ENCODE peak calls at places on chromosomes 7 and 10, in seven cellular contexts. One of them, this sample, is unnamed.

GRCh38 chr10:58106211-58107035 is 161.3 kb downstream of the IPMK start:
- ATAC-seq in activated CD8-positive, alpha-beta T cell treated with anti-CD3 and anti-CD28 coated beads, Interleukin-2, amount 10 ng/mL, durations not matched to agents 7 days and 5 days: no peak
- ATAC-seq in CD8-positive, alpha-beta T cell: no peak
- ATAC-seq in RWPE2: no peak
- ATAC-seq in esophagus mucosa: no peak
- ATAC-seq in HepG2: no peak
- ATAC-seq in Right ventricle myocardium superior: no peak
- ATAC-seq in this sample: no peak

GRCh38 chr7:157816086-157816485 is 479.3 kb downstream of the DNAJB6 start:
- ATAC-seq in activated CD8-positive, alpha-beta T cell treated with anti-CD3 and anti-CD28 coated beads, Interleukin-2, amount 10 ng/mL, durations not matched to agents 7 days and 5 days: no peak
- ATAC-seq in CD8-positive, alpha-beta T cell: no peak
- ATAC-seq in Right ventricle myocardium superior: no peak
- ATAC-seq in esophagus mucosa: no peak
- ATAC-seq in RWPE2: no peak
- ATAC-seq in HepG2: peak; percentile 15
- ATAC-seq in this sample: no peak

GRCh38 chr7:148838905-148839304 is 45.2 kb downstream of the EZH2 start:
- ATAC-seq in RWPE2: no peak
- ATAC-seq in CD8-positive, alpha-beta T cell: peak; percentile 29
- ATAC-seq in Right ventricle myocardium superior: no peak
- ATAC-seq in esophagus mucosa: no peak
- ATAC-seq in activated CD8-positive, alpha-beta T cell treated with anti-CD3 and anti-CD28 coated beads, Interleukin-2, amount 10 ng/mL, durations not matched to agents 7 days and 5 days: peak; percentile 55
- ATAC-seq in HepG2: no peak
- ATAC-seq in this sample: no peak

GRCh38 chr7:80172387-80172786 is 37.8 kb downstream of the GNAI1 start:
- ATAC-seq in esophagus mucosa: no peak
- ATAC-seq in RWPE2: no peak
- ATAC-seq in CD8-positive, alpha-beta T cell: peak; percentile 44
- ATAC-seq in Right ventricle myocardium superior: no peak
- ATAC-seq in activated CD8-positive, alpha-beta T cell treated with anti-CD3 and anti-CD28 coated beads, Interleukin-2, amount 10 ng/mL, durations not matched to agents 7 days and 5 days: no peak
- ATAC-seq in HepG2: no peak
- ATAC-seq in this sample: no peak

GRCh38 chr10:3898821-3899220 is 113.8 kb upstream of the KLF6 start:
- ATAC-seq in esophagus mucosa: peak; percentile 94
- ATAC-seq in Right ventricle myocardium superior: no peak
- ATAC-seq in activated CD8-positive, alpha-beta T cell treated with anti-CD3 and anti-CD28 coated beads, Interleukin-2, amount 10 ng/mL, durations not matched to agents 7 days and 5 days: no peak
- ATAC-seq in CD8-positive, alpha-beta T cell: no peak
- ATAC-seq in RWPE2: peak; percentile 93
- ATAC-seq in HepG2: no peak
- ATAC-seq in this sample: no peak

GRCh38 chr7:16695621-16696237 is 49.7 kb downstream of the BZW2 start:
- ATAC-seq in RWPE2: peak; percentile 82
- ATAC-seq in Right ventricle myocardium superior: peak; percentile 79
- ATAC-seq in esophagus mucosa: peak; percentile 84
- ATAC-seq in HepG2: peak; percentile 90
- ATAC-seq in CD8-positive, alpha-beta T cell: no peak
- ATAC-seq in activated CD8-positive, alpha-beta T cell treated with anti-CD3 and anti-CD28 coated beads, Interleukin-2, amount 10 ng/mL, durations not matched to agents 7 days and 5 days: no peak
- ATAC-seq in this sample: no peak

GRCh38 chr7:150969483-150969874 is 8.6 kb downstream of the KCNH2 start:
- ATAC-seq in esophagus mucosa: no peak
- ATAC-seq in HepG2: no peak
- ATAC-seq in CD8-positive, alpha-beta T cell: no peak
- ATAC-seq in Right ventricle myocardium superior: no peak
- ATAC-seq in activated CD8-positive, alpha-beta T cell treated with anti-CD3 and anti-CD28 coated beads, Interleukin-2, amount 10 ng/mL, durations not matched to agents 7 days and 5 days: no peak
- ATAC-seq in RWPE2: no peak
- ATAC-seq in this sample: no peak

GRCh38 chr10:102463983-102464382 is 12.6 kb upstream of the C10orf95 start:
- ATAC-seq in RWPE2: no peak
- ATAC-seq in Right ventricle myocardium superior: no peak
- ATAC-seq in HepG2: no peak
- ATAC-seq in esophagus mucosa: no peak
- ATAC-seq in CD8-positive, alpha-beta T cell: no peak
- ATAC-seq in activated CD8-positive, alpha-beta T cell treated with anti-CD3 and anti-CD28 coated beads, Interleukin-2, amount 10 ng/mL, durations not matched to agents 7 days and 5 days: no peak
- ATAC-seq in this sample: no peak

GRCh38 chr7:36747969-36748574 is 23.8 kb upstream of the AOAH start:
- ATAC-seq in CD8-positive, alpha-beta T cell: no peak
- ATAC-seq in RWPE2: no peak
- ATAC-seq in esophagus mucosa: no peak
- ATAC-seq in Right ventricle myocardium superior: no peak
- ATAC-seq in activated CD8-positive, alpha-beta T cell treated with anti-CD3 and anti-CD28 coated beads, Interleukin-2, amount 10 ng/mL, durations not matched to agents 7 days and 5 days: peak; percentile 63
- ATAC-seq in HepG2: no peak
- ATAC-seq in this sample: no peak

This sample was measured in gastroesophageal sphincter.